ENCODE peak calls at places on chromosome 1, in four cellular contexts. Q is breast epithelium, F is esophagus squamous epithelium, J is transverse colon. L is an unnamed sample.
A peak's percentile ranks its signal among the peaks of the same experiment; 100 is the strongest.

GRCh38 chr1:151934048-151934493 is 24.8 kb upstream of the THEM4 start:
- DNase-seq in Q (no peak), F (no peak), J (peak; percentile 47), L (no peak)

GRCh38 chr1:150513275-150513885 is 2.2 kb upstream of the FALEC start:
- DNase-seq in Q (no peak), F (no peak), J (no peak), L (no peak)

GRCh38 chr1:225445644-225446297 is 17.9 kb upstream of the LBR start:
- DNase-seq in Q (no peak), F (no peak), J (peak; percentile 60), L (no peak)

GRCh38 chr1:53122194-53122846 is 20.1 kb downstream of the SLC1A7 start:
- DNase-seq in Q (no peak), F (no peak), J (no peak), L (no peak)

GRCh38 chr1:20083178-20083944 is 13.4 kb downstream of the PLA2G5 start:
- DNase-seq in Q (no peak), F (no peak), J (peak; percentile 17), L (no peak)

GRCh38 chr1:193569096-193569495 is 382.7 kb upstream of the B3GALT2 start:
- DNase-seq in Q (no peak), F (no peak), J (no peak), L (no peak)

GRCh38 chr1:30822966-30823581 is 65.5 kb upstream of the LAPTM5 start:
- DNase-seq in Q (no peak), F (no peak), J (no peak), L (no peak)

GRCh38 chr1:161037661-161038522 is 872 bp downstream of the TSTD1 start:
- DNase-seq in Q (peak; percentile 70), F (no peak), J (peak; percentile 61), L (no peak)

GRCh38 chr1:114100148-114100547 is 53.5 kb downstream of the SYT6 start:
- DNase-seq in Q (no peak), F (no peak), J (no peak), L (no peak)

GRCh38 chr1:91582431-91582921 is 81.8 kb downstream of the CDC7 start:
- DNase-seq in Q (no peak), F (no peak), J (no peak), L (no peak)

GRCh38 chr1:17485280-17485679 is 45.8 kb upstream of the RCC2 start:
- DNase-seq in Q (no peak), F (no peak), J (no peak), L (no peak)

GRCh38 chr1:42429623-42430022 is 26.2 kb downstream of the ZMYND12 start:
- DNase-seq in Q (no peak), F (no peak), J (no peak), L (no peak)

GRCh38 chr1:229148743-229149142 is 122.2 kb upstream of the RAB4A start:
- DNase-seq in Q (no peak), F (no peak), J (no peak), L (no peak)

GRCh38 chr1:184664042-184664659 is 90.5 kb downstream of the EDEM3 start:
- DNase-seq in Q (peak; percentile 83), F (no peak), J (peak; percentile 79), L (no peak)

GRCh38 chr1:228807904-228808487 is 72.7 kb downstream of the RHOU start:
- DNase-seq in Q (no peak), F (no peak), J (no peak), L (no peak)

GRCh38 chr1:1142844-1143243 is 27.0 kb upstream of the C1orf159 start:
- DNase-seq in Q (no peak), F (no peak), J (peak; percentile 16), L (no peak)

GRCh38 chr1:185158806-185159205 is 1.8 kb downstream of the SWT1 start:
- DNase-seq in Q (no peak), F (no peak), J (no peak), L (no peak)

GRCh38 chr1:16630661-16631247 is 17.4 kb upstream of the NBPF1 start:
- DNase-seq in Q (peak; percentile 53), F (no peak), J (peak; percentile 24), L (no peak)

GRCh38 chr1:54583307-54583686 is 35.3 kb downstream of the ACOT11 start:
- DNase-seq in Q (no peak), F (no peak), J (no peak), L (no peak)
- H3K4me3 ChIP-seq in Q (no peak overlapping the region), F (no peak overlapping the region), J (no peak overlapping the region), L (no peak overlapping the region)

DNA sequence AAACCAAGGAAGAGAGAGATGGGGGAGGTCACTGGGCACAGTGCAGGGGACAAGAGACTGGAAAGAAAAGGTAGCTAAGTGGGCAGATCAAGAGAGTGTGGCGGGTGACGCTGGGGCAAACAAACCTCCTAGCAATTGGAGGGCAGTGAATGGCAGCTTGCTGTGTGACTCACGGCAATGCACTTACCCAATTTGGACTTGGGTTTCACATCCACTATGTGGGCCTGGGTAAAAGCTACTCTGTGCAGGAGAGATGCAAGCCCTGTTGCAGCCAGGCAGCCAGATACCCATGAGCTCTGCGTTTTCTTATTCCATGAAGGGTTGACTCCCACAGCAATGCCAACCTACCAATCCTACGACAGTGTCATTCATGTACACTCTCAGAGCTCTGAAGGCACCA is 9.5 kb downstream of the PLXNA2 start:
- DNase-seq in Q (no peak), F (no peak), J (no peak), L (no peak)
- H3K4me1 ChIP-seq in Q (no peaks in the 10 kb centered on the region), F (peaks cover 79% of the 10 kb centered on the region), J (peaks cover 95% of the 10 kb centered on the region), L (peaks cover 57% of the 10 kb centered on the region)

DNA sequence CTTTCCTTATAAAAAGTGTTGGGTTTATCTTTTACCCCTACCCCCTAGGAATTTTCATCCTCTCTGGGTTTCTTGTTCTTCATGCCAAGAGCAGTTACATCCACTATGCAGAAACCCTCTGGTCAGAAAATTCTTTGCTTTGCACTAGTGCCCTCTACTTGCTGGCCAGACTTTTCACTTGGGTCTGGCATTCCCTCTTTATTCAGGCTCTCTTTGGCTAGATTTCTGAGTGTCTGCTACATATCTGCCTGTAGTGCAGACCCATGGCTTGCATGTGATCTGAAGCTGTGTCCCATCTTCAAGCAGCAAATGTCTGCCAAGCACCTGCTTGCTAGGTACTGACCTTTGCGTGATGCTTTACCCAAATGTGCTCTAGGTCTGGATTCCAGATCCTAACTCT is 237.0 kb downstream of the GPATCH2 start:
- DNase-seq in Q (no peak), F (no peak), J (no peak), L (no peak)
- TF ChIP-seq CTCF in Q (no peak), F (no peak), J (no peak), L (no peak)

DNA sequence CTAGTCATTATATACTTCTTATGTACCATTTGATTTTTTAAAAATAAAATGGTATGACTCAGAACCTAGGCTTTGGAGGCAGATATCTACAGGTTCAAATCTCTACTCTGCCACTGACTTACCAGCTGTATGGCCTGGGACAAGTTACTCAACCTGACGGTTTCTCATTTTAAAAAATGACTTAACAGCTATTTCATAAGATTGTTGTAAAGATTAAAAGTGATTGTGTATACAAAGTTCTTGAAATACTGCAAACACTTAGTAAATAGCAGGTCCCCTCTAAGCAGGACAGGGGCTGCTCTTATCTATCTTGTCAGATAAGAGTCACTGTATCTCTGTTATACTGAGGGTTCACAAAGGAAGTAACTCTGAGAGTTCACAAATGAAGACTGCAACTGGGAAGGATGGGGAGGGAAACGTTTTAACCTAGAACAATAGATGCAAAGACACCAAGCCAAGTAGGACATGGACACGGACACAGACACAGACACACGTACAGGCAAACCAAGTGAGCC is 2.6 kb downstream of the BCAR3 start:
- DNase-seq in Q (no peak), F (no peak), J (no peak), L (no peak)
- H3K4me3 ChIP-seq in Q (no peak overlapping the region), F (no peak overlapping the region), J (no peak overlapping the region), L (no peak overlapping the region)

L was measured in thoracic aorta.